ENCODE peak calls at places on chromosomes 4 and X, in ten cellular contexts. One of them, this sample, is unnamed.

GRCh38 chr4:56505269-56506109 is at the start of gene ARL9:
- DNase-seq in SK-N-SH: peak; percentile 15
- DNase-seq in GM23248: peak; percentile 85
- DNase-seq in mesendoderm: peak; percentile 90
- DNase-seq in IMR-90: peak; percentile 40
- DNase-seq in colonic mucosa: peak; percentile 54
- DNase-seq in mammary epithelial cell: peak; percentile 45
- DNase-seq in neuronal stem cell: peak; percentile 37
- DNase-seq in astrocyte: peak; percentile 46
- DNase-seq in PC-3: peak; percentile 49
- DNase-seq in this sample: peak; percentile 28

GRCh38 chr4:7907142-7907541 is 32.5 kb downstream of the AFAP1 start:
- DNase-seq in SK-N-SH: no peak
- DNase-seq in GM23248: no peak
- DNase-seq in mesendoderm: no peak
- DNase-seq in IMR-90: no peak
- DNase-seq in colonic mucosa: no peak
- DNase-seq in mammary epithelial cell: no peak
- DNase-seq in neuronal stem cell: no peak
- DNase-seq in astrocyte: no peak
- DNase-seq in PC-3: no peak
- DNase-seq in this sample: no peak

GRCh38 chr4:52001616-52002015 is 18.5 kb downstream of the LRRC66 start:
- DNase-seq in SK-N-SH: no peak
- DNase-seq in GM23248: peak; percentile 6
- DNase-seq in mesendoderm: no peak
- DNase-seq in IMR-90: peak; percentile 40
- DNase-seq in colonic mucosa: no peak
- DNase-seq in mammary epithelial cell: peak; percentile 62
- DNase-seq in neuronal stem cell: no peak
- DNase-seq in astrocyte: peak; percentile 54
- DNase-seq in PC-3: peak; percentile 88
- DNase-seq in this sample: no peak

GRCh38 chr4:77586953-77587383 is 18.7 kb upstream of the CXCL13 start:
- DNase-seq in SK-N-SH: no peak
- DNase-seq in GM23248: peak; percentile 60
- DNase-seq in mesendoderm: no peak
- DNase-seq in IMR-90: no peak
- DNase-seq in colonic mucosa: no peak
- DNase-seq in mammary epithelial cell: peak; percentile 82
- DNase-seq in neuronal stem cell: no peak
- DNase-seq in astrocyte: peak; percentile 24
- DNase-seq in PC-3: peak; percentile 87
- DNase-seq in this sample: no peak

GRCh38 chrX:140664939-140665338 is 44.6 kb upstream of the LINC00632 start:
- DNase-seq in SK-N-SH: peak; percentile 7
- DNase-seq in GM23248: peak; percentile 48
- DNase-seq in mesendoderm: peak; percentile 11
- DNase-seq in IMR-90: peak; percentile 18
- DNase-seq in colonic mucosa: no peak
- DNase-seq in mammary epithelial cell: peak; percentile 13
- DNase-seq in neuronal stem cell: no peak
- DNase-seq in astrocyte: peak; percentile 10
- DNase-seq in PC-3: peak; percentile 35
- DNase-seq in this sample: no peak

GRCh38 chr4:139469216-139469615 is 15.3 kb downstream of the RAB33B start:
- DNase-seq in SK-N-SH: no peak
- DNase-seq in GM23248: no peak
- DNase-seq in mesendoderm: no peak
- DNase-seq in IMR-90: peak; percentile 26
- DNase-seq in colonic mucosa: no peak
- DNase-seq in mammary epithelial cell: no peak
- DNase-seq in neuronal stem cell: no peak
- DNase-seq in astrocyte: peak; percentile 60
- DNase-seq in PC-3: no peak
- DNase-seq in this sample: no peak

GRCh38 chr4:8537041-8537461 is 43.1 kb upstream of the GPR78 start:
- DNase-seq in SK-N-SH: no peak
- DNase-seq in GM23248: peak; percentile 96
- DNase-seq in mesendoderm: no peak
- DNase-seq in IMR-90: peak; percentile 90
- DNase-seq in colonic mucosa: peak; percentile 70
- DNase-seq in mammary epithelial cell: peak; percentile 97
- DNase-seq in neuronal stem cell: no peak
- DNase-seq in astrocyte: peak; percentile 79
- DNase-seq in PC-3: peak; percentile 93
- DNase-seq in this sample: no peak

GRCh38 chr4:86220137-86220536 is 139.7 kb downstream of the MAPK10 start:
- DNase-seq in SK-N-SH: no peak
- DNase-seq in GM23248: peak; percentile 84
- DNase-seq in mesendoderm: no peak
- DNase-seq in IMR-90: peak; percentile 43
- DNase-seq in colonic mucosa: no peak
- DNase-seq in mammary epithelial cell: no peak
- DNase-seq in neuronal stem cell: no peak
- DNase-seq in astrocyte: peak; percentile 56
- DNase-seq in PC-3: peak; percentile 49
- DNase-seq in this sample: no peak

GRCh38 chrX:155747520-155747919 is 133.6 kb upstream of the VAMP7 start:
- DNase-seq in SK-N-SH: no peak
- DNase-seq in GM23248: peak; percentile 8
- DNase-seq in mesendoderm: no peak
- DNase-seq in IMR-90: no peak
- DNase-seq in colonic mucosa: peak; percentile 73
- DNase-seq in mammary epithelial cell: peak; percentile 2
- DNase-seq in neuronal stem cell: no peak
- DNase-seq in astrocyte: no peak
- DNase-seq in PC-3: peak; percentile 54
- DNase-seq in this sample: no peak

GRCh38 chr4:1602621-1603412 is 81.3 kb downstream of the FAM53A start:
- DNase-seq in SK-N-SH: no peak
- DNase-seq in GM23248: no peak
- DNase-seq in mesendoderm: no peak
- DNase-seq in IMR-90: no peak
- DNase-seq in colonic mucosa: no peak
- DNase-seq in mammary epithelial cell: no peak
- DNase-seq in neuronal stem cell: no peak
- DNase-seq in astrocyte: no peak
- DNase-seq in PC-3: no peak
- DNase-seq in this sample: no peak

GRCh38 chrX:37347420-37347819 is 1.7 kb upstream of the PRRG1 start:
- DNase-seq in SK-N-SH: no peak
- DNase-seq in GM23248: peak; percentile 39
- DNase-seq in mesendoderm: peak; percentile 59
- DNase-seq in IMR-90: peak; percentile 47
- DNase-seq in colonic mucosa: no peak
- DNase-seq in mammary epithelial cell: no peak
- DNase-seq in neuronal stem cell: no peak
- DNase-seq in astrocyte: peak; percentile 25
- DNase-seq in PC-3: no peak
- DNase-seq in this sample: no peak

GRCh38 chrX:37353646-37354045 is 4.5 kb downstream of the PRRG1 start:
- DNase-seq in SK-N-SH: no peak
- DNase-seq in GM23248: no peak
- DNase-seq in mesendoderm: no peak
- DNase-seq in IMR-90: no peak
- DNase-seq in colonic mucosa: no peak
- DNase-seq in mammary epithelial cell: no peak
- DNase-seq in neuronal stem cell: no peak
- DNase-seq in astrocyte: no peak
- DNase-seq in PC-3: peak; percentile 31
- DNase-seq in this sample: no peak

GRCh38 chrX:37348237-37349130 is 680 bp upstream of the PRRG1 start:
- DNase-seq in SK-N-SH: no peak
- DNase-seq in GM23248: peak; percentile 16
- DNase-seq in mesendoderm: no peak
- DNase-seq in IMR-90: peak; percentile 84
- DNase-seq in colonic mucosa: no peak
- DNase-seq in mammary epithelial cell: no peak
- DNase-seq in neuronal stem cell: peak; percentile 0
- DNase-seq in astrocyte: peak; percentile 43
- DNase-seq in PC-3: peak; percentile 10
- DNase-seq in this sample: no peak

GRCh38 chrX:37349131-37350033 is at the start of gene PRRG1:
- DNase-seq in SK-N-SH: peak; percentile 64
- DNase-seq in GM23248: peak; percentile 91
- DNase-seq in mesendoderm: peak; percentile 89
- DNase-seq in IMR-90: peak; percentile 83
- DNase-seq in colonic mucosa: peak; percentile 78
- DNase-seq in mammary epithelial cell: peak; percentile 78
- DNase-seq in neuronal stem cell: peak; percentile 70
- DNase-seq in astrocyte: peak; percentile 67
- DNase-seq in PC-3: peak; percentile 80
- DNase-seq in this sample: peak; percentile 74

GRCh38 chrX:37350034-37350365 is 836 bp downstream of the PRRG1 start:
- DNase-seq in SK-N-SH: peak; percentile 1
- DNase-seq in GM23248: peak; percentile 55
- DNase-seq in mesendoderm: no peak
- DNase-seq in IMR-90: peak; percentile 31
- DNase-seq in colonic mucosa: no peak
- DNase-seq in mammary epithelial cell: peak; percentile 12
- DNase-seq in neuronal stem cell: no peak
- DNase-seq in astrocyte: peak; percentile 14
- DNase-seq in PC-3: peak; percentile 39
- DNase-seq in this sample: no peak
- H3K9ac ChIP-seq in SK-N-SH: peak overlapping the region; percentile 68
- H3K9ac ChIP-seq in GM23248: peak overlapping the region; percentile 89
- H3K9ac ChIP-seq in mesendoderm: no peak overlapping the region
- H3K9ac ChIP-seq in IMR-90: peak overlapping the region; percentile 93
- H3K9ac ChIP-seq in colonic mucosa: peak overlapping the region; percentile 74
- H3K9ac ChIP-seq in mammary epithelial cell: peak overlapping the region; percentile 69
- H3K9ac ChIP-seq in neuronal stem cell: no peak overlapping the region
- H3K9ac ChIP-seq in astrocyte: peak overlapping the region; percentile 91
- H3K9ac ChIP-seq in PC-3: peak overlapping the region; percentile 80
- H3K9ac ChIP-seq in this sample: peak overlapping the region; percentile 85

DNA sequence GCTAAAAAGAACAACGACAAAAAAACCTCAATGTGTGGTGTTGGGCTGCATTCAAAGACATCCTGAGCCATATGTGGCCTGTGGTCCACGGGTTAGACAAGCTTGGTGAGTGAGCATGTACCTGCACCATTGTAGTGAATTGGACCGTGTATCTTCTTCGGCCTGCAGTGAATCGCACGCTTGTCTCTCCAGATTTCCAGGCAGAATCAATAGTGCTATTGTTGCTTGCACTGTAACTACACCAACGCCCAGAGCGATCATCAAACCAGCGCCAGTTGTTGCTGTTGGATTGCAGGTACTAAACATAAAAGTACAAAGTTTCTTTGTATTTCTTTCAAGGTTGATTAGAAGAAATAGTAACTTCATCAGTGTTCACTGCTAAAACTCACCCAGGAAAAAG is 101.6 kb downstream of the HUWE1 start:
- DNase-seq in SK-N-SH: no peak
- DNase-seq in GM23248: no peak
- DNase-seq in mesendoderm: no peak
- DNase-seq in IMR-90: no peak
- DNase-seq in colonic mucosa: no peak
- DNase-seq in mammary epithelial cell: peak; percentile 25
- DNase-seq in neuronal stem cell: no peak
- DNase-seq in astrocyte: no peak
- DNase-seq in PC-3: no peak
- DNase-seq in this sample: no peak
- H3K36me3 ChIP-seq in SK-N-SH: peaks cover 56% of the 10 kb centered on the region
- H3K36me3 ChIP-seq in GM23248: peaks cover 70% of the 10 kb centered on the region
- H3K36me3 ChIP-seq in mesendoderm: peaks cover 7% of the 10 kb centered on the region
- H3K36me3 ChIP-seq in IMR-90: peaks cover 29% of the 10 kb centered on the region
- H3K36me3 ChIP-seq in colonic mucosa: peaks cover 3% of the 10 kb centered on the region
- H3K36me3 ChIP-seq in mammary epithelial cell: peaks cover 23% of the 10 kb centered on the region
- H3K36me3 ChIP-seq in neuronal stem cell: peaks cover 100% of the 10 kb centered on the region
- H3K36me3 ChIP-seq in astrocyte: peaks cover 70% of the 10 kb centered on the region
- H3K36me3 ChIP-seq in PC-3: peaks cover 97% of the 10 kb centered on the region
- H3K36me3 ChIP-seq in this sample: peaks cover 100% of the 10 kb centered on the region

DNA sequence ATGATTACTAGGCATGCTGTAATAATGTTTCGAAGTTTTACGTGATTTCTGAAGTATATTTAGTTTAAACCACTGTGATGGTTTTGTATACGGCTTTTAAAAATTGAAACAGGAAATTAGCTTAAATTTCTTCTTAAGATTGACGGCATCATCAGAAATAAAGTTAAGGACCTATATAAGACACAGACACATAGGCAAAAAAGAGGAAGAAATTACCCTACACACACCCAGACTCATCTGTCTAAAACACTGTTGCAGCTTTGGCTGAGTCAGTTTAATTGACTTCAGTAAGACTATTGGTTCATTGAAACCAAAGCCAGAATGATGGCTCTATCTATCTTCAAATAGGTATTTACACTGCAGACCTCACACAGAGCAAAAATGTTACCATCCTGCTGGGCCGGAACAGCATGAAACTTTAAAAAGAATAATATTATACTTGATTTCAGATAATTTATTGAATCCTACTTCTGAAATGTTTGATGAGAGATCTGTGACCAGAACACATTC is 4.4 kb downstream of the HHIP start:
- DNase-seq in SK-N-SH: no peak
- DNase-seq in GM23248: no peak
- DNase-seq in mesendoderm: no peak
- DNase-seq in IMR-90: no peak
- DNase-seq in colonic mucosa: no peak
- DNase-seq in mammary epithelial cell: no peak
- DNase-seq in neuronal stem cell: no peak
- DNase-seq in astrocyte: no peak
- DNase-seq in PC-3: no peak
- DNase-seq in this sample: no peak
- H3K9ac ChIP-seq in SK-N-SH: no peak overlapping the region
- H3K9ac ChIP-seq in GM23248: no peak overlapping the region
- H3K9ac ChIP-seq in mesendoderm: no peak overlapping the region
- H3K9ac ChIP-seq in IMR-90: no peak overlapping the region
- H3K9ac ChIP-seq in colonic mucosa: no peak overlapping the region
- H3K9ac ChIP-seq in mammary epithelial cell: no peak overlapping the region
- H3K9ac ChIP-seq in neuronal stem cell: no peak overlapping the region
- H3K9ac ChIP-seq in astrocyte: peak overlapping the region; percentile 95
- H3K9ac ChIP-seq in PC-3: no peak overlapping the region
- H3K9ac ChIP-seq in this sample: no peak overlapping the region

DNA sequence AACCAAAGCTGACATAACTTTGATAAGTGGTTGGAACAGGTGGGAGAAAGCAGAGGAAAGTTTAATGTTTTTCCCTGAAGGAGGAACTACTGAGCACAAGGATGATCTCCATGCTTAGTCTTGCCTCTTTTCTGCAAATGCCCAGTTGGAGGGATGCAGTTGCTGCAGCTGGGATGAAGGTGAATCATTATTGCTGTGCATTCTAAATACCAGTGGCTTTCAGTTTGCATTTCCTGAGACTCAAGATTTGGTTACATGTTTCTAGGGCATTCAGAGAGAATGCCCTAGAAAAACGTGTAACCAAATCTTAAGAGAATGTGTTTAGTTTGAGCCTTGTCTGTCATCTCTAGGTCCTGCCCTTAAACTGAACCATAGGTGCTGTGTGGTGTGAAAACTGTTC is 42.2 kb downstream of the METTL14 start:
- DNase-seq in SK-N-SH: no peak
- DNase-seq in GM23248: peak; percentile 27
- DNase-seq in mesendoderm: no peak
- DNase-seq in IMR-90: peak; percentile 59
- DNase-seq in colonic mucosa: no peak
- DNase-seq in mammary epithelial cell: no peak
- DNase-seq in neuronal stem cell: no peak
- DNase-seq in astrocyte: no peak
- DNase-seq in PC-3: no peak
- DNase-seq in this sample: no peak
- H3K36me3 ChIP-seq in SK-N-SH: peaks cover 90% of the 10 kb centered on the region
- H3K36me3 ChIP-seq in GM23248: peaks cover 72% of the 10 kb centered on the region
- H3K36me3 ChIP-seq in mesendoderm: peaks cover 2% of the 10 kb centered on the region
- H3K36me3 ChIP-seq in IMR-90: peaks cover 52% of the 10 kb centered on the region
- H3K36me3 ChIP-seq in colonic mucosa: peaks cover 5% of the 10 kb centered on the region
- H3K36me3 ChIP-seq in mammary epithelial cell: peaks cover 47% of the 10 kb centered on the region
- H3K36me3 ChIP-seq in neuronal stem cell: peaks cover 31% of the 10 kb centered on the region
- H3K36me3 ChIP-seq in astrocyte: peaks cover 79% of the 10 kb centered on the region
- H3K36me3 ChIP-seq in PC-3: peaks cover 23% of the 10 kb centered on the region
- H3K36me3 ChIP-seq in this sample: peaks cover 71% of the 10 kb centered on the region

GRCh38 chr4:158769175-158769831 is 477 bp downstream of the FNIP2 start:
- DNase-seq in SK-N-SH: no peak
- DNase-seq in GM23248: peak; percentile 69
- DNase-seq in mesendoderm: peak; percentile 32
- DNase-seq in IMR-90: no peak
- DNase-seq in colonic mucosa: peak; percentile 45
- DNase-seq in mammary epithelial cell: peak; percentile 52
- DNase-seq in neuronal stem cell: no peak
- DNase-seq in astrocyte: no peak
- DNase-seq in PC-3: peak; percentile 33
- DNase-seq in this sample: peak; percentile 2
- H3K9ac ChIP-seq in SK-N-SH: peak overlapping the region; percentile 77
- H3K9ac ChIP-seq in GM23248: peak overlapping the region; percentile 84
- H3K9ac ChIP-seq in mesendoderm: peak overlapping the region; percentile 84
- H3K9ac ChIP-seq in IMR-90: peak overlapping the region; percentile 77
- H3K9ac ChIP-seq in colonic mucosa: peak overlapping the region; percentile 93
- H3K9ac ChIP-seq in mammary epithelial cell: peak overlapping the region; percentile 60
- H3K9ac ChIP-seq in neuronal stem cell: peak overlapping the region; percentile 85
- H3K9ac ChIP-seq in astrocyte: peak overlapping the region; percentile 98
- H3K9ac ChIP-seq in PC-3: peak overlapping the region; percentile 73
- H3K9ac ChIP-seq in this sample: peak overlapping the region; percentile 76